ENCODE peak calls at places on chromosomes 13 and 19, in seven cellular contexts. One of them, this sample, is unnamed.

GRCh38 chr19:2186071-2186846 is 22.5 kb downstream of the DOT1L start:
- DNase-seq in activated naive CD4-positive, alpha-beta T cell: no peak
- DNase-seq in iris pigment epithelial cell: peak
- DNase-seq in A549: no peak
- DNase-seq in cardiac muscle cell: peak
- DNase-seq in GM13976: no peak
- DNase-seq in WERI-Rb-1: no peak
- DNase-seq in this sample: peak

GRCh38 chr13:22915442-22916082 is 265.2 kb upstream of the SGCG start:
- DNase-seq in activated naive CD4-positive, alpha-beta T cell: no peak
- DNase-seq in iris pigment epithelial cell: peak
- DNase-seq in A549: peak
- DNase-seq in cardiac muscle cell: peak
- DNase-seq in GM13976: peak
- DNase-seq in WERI-Rb-1: no peak
- DNase-seq in this sample: peak

GRCh38 chr19:33436360-33437345 is 63.1 kb downstream of the CEBPG start:
- DNase-seq in activated naive CD4-positive, alpha-beta T cell: no peak
- DNase-seq in iris pigment epithelial cell: no peak
- DNase-seq in A549: no peak
- DNase-seq in cardiac muscle cell: no peak
- DNase-seq in GM13976: no peak
- DNase-seq in WERI-Rb-1: no peak
- DNase-seq in this sample: no peak

GRCh38 chr13:107117327-107118012 is 549.5 kb upstream of the ARGLU1 start:
- DNase-seq in activated naive CD4-positive, alpha-beta T cell: no peak
- DNase-seq in iris pigment epithelial cell: peak
- DNase-seq in A549: no peak
- DNase-seq in cardiac muscle cell: no peak
- DNase-seq in GM13976: no peak
- DNase-seq in WERI-Rb-1: no peak
- DNase-seq in this sample: no peak

GRCh38 chr19:16076958-16077611 is 790 bp downstream of the TPM4 start:
- DNase-seq in activated naive CD4-positive, alpha-beta T cell: no peak
- DNase-seq in iris pigment epithelial cell: no peak
- DNase-seq in A549: no peak
- DNase-seq in cardiac muscle cell: peak
- DNase-seq in GM13976: no peak
- DNase-seq in WERI-Rb-1: peak
- DNase-seq in this sample: peak

GRCh38 chr13:48504606-48505369 is 28.1 kb downstream of the RCBTB2 start:
- DNase-seq in activated naive CD4-positive, alpha-beta T cell: no peak
- DNase-seq in iris pigment epithelial cell: no peak
- DNase-seq in A549: no peak
- DNase-seq in cardiac muscle cell: no peak
- DNase-seq in GM13976: no peak
- DNase-seq in WERI-Rb-1: no peak
- DNase-seq in this sample: no peak

GRCh38 chr13:99959127-99959529 is 12.4 kb downstream of the ZIC5 start:
- DNase-seq in activated naive CD4-positive, alpha-beta T cell: no peak
- DNase-seq in iris pigment epithelial cell: no peak
- DNase-seq in A549: no peak
- DNase-seq in cardiac muscle cell: no peak
- DNase-seq in GM13976: no peak
- DNase-seq in WERI-Rb-1: no peak
- DNase-seq in this sample: no peak

GRCh38 chr13:68254151-68254550 is 1024.0 kb upstream of the PCDH9 start:
- DNase-seq in activated naive CD4-positive, alpha-beta T cell: no peak
- DNase-seq in iris pigment epithelial cell: no peak
- DNase-seq in A549: no peak
- DNase-seq in cardiac muscle cell: no peak
- DNase-seq in GM13976: no peak
- DNase-seq in WERI-Rb-1: no peak
- DNase-seq in this sample: no peak

GRCh38 chr13:96700657-96701056 is 293.6 kb downstream of the OXGR1 start:
- DNase-seq in activated naive CD4-positive, alpha-beta T cell: no peak
- DNase-seq in iris pigment epithelial cell: peak
- DNase-seq in A549: no peak
- DNase-seq in cardiac muscle cell: no peak
- DNase-seq in GM13976: no peak
- DNase-seq in WERI-Rb-1: no peak
- DNase-seq in this sample: no peak

GRCh38 chr19:35963514-35963913 is 27.3 kb downstream of the LRFN3 start:
- DNase-seq in activated naive CD4-positive, alpha-beta T cell: peak
- DNase-seq in iris pigment epithelial cell: peak
- DNase-seq in A549: peak
- DNase-seq in cardiac muscle cell: peak
- DNase-seq in GM13976: no peak
- DNase-seq in WERI-Rb-1: no peak
- DNase-seq in this sample: no peak

GRCh38 chr19:58555369-58555885 is 522 bp upstream of the CHMP2A start:
- DNase-seq in activated naive CD4-positive, alpha-beta T cell: no peak
- DNase-seq in iris pigment epithelial cell: no peak
- DNase-seq in A549: no peak
- DNase-seq in cardiac muscle cell: no peak
- DNase-seq in GM13976: no peak
- DNase-seq in WERI-Rb-1: no peak
- DNase-seq in this sample: no peak

GRCh38 chr19:21474671-21475181 is 30.7 kb upstream of the ZNF429 start:
- DNase-seq in activated naive CD4-positive, alpha-beta T cell: peak
- DNase-seq in iris pigment epithelial cell: peak
- DNase-seq in A549: no peak
- DNase-seq in cardiac muscle cell: peak
- DNase-seq in GM13976: peak
- DNase-seq in WERI-Rb-1: no peak
- DNase-seq in this sample: peak

GRCh38 chr19:29964171-29964570 is 22.1 kb downstream of the URI1 start:
- DNase-seq in activated naive CD4-positive, alpha-beta T cell: no peak
- DNase-seq in iris pigment epithelial cell: peak
- DNase-seq in A549: no peak
- DNase-seq in cardiac muscle cell: peak
- DNase-seq in GM13976: no peak
- DNase-seq in WERI-Rb-1: no peak
- DNase-seq in this sample: no peak

GRCh38 chr19:5484398-5485285 is 29.4 kb downstream of the ZNRF4 start:
- DNase-seq in activated naive CD4-positive, alpha-beta T cell: no peak
- DNase-seq in iris pigment epithelial cell: peak
- DNase-seq in A549: no peak
- DNase-seq in cardiac muscle cell: peak
- DNase-seq in GM13976: no peak
- DNase-seq in WERI-Rb-1: no peak
- DNase-seq in this sample: no peak

GRCh38 chr13:27415116-27415515 is 9.3 kb upstream of the GTF3A start:
- DNase-seq in activated naive CD4-positive, alpha-beta T cell: no peak
- DNase-seq in iris pigment epithelial cell: no peak
- DNase-seq in A549: no peak
- DNase-seq in cardiac muscle cell: no peak
- DNase-seq in GM13976: no peak
- DNase-seq in WERI-Rb-1: no peak
- DNase-seq in this sample: no peak

GRCh38 chr13:98576963-98577822 is at the start of gene STK24:
- DNase-seq in activated naive CD4-positive, alpha-beta T cell: no peak
- DNase-seq in iris pigment epithelial cell: peak
- DNase-seq in A549: no peak
- DNase-seq in cardiac muscle cell: peak
- DNase-seq in GM13976: peak
- DNase-seq in WERI-Rb-1: peak
- DNase-seq in this sample: peak